ENCODE peak calls at places on chromosomes 6 and 20, in nine cellular contexts. One of them, this sample, is unnamed.

GRCh38 chr6:8277769-8278168 is 157.6 kb downstream of the SLC35B3 start:
- DNase-seq in posterior vena cava: no peak
- DNase-seq in adrenal gland: no peak
- DNase-seq in NCI-H1436: no peak
- DNase-seq in AG08395: no peak
- DNase-seq in neural progenitor cell: peak; percentile 8
- DNase-seq in stimulated activated naive CD8-positive, alpha-beta T cell treated with anti-CD3 and anti-CD28 coated beads, Interleukin-15, amount 100 ng/mL, for 72 hours: no peak
- DNase-seq in COR-L47: no peak
- DNase-seq in psoas muscle: no peak
- DNase-seq in this sample: no peak

GRCh38 chr6:7235712-7236311 is 77.2 kb downstream of the SSR1 start:
- DNase-seq in posterior vena cava: no peak
- DNase-seq in adrenal gland: no peak
- DNase-seq in NCI-H1436: no peak
- DNase-seq in AG08395: no peak
- DNase-seq in neural progenitor cell: no peak
- DNase-seq in stimulated activated naive CD8-positive, alpha-beta T cell treated with anti-CD3 and anti-CD28 coated beads, Interleukin-15, amount 100 ng/mL, for 72 hours: no peak
- DNase-seq in COR-L47: peak; percentile 6
- DNase-seq in psoas muscle: no peak
- DNase-seq in this sample: no peak

GRCh38 chr20:46214831-46215488 is 93.3 kb downstream of the CDH22 start:
- DNase-seq in posterior vena cava: no peak
- DNase-seq in adrenal gland: no peak
- DNase-seq in NCI-H1436: no peak
- DNase-seq in AG08395: peak; percentile 33
- DNase-seq in neural progenitor cell: no peak
- DNase-seq in stimulated activated naive CD8-positive, alpha-beta T cell treated with anti-CD3 and anti-CD28 coated beads, Interleukin-15, amount 100 ng/mL, for 72 hours: no peak
- DNase-seq in COR-L47: peak; percentile 54
- DNase-seq in psoas muscle: no peak
- DNase-seq in this sample: no peak

GRCh38 chr6:804771-805170 is 111.8 kb upstream of the EXOC2 start:
- DNase-seq in posterior vena cava: no peak
- DNase-seq in adrenal gland: no peak
- DNase-seq in NCI-H1436: no peak
- DNase-seq in AG08395: no peak
- DNase-seq in neural progenitor cell: no peak
- DNase-seq in stimulated activated naive CD8-positive, alpha-beta T cell treated with anti-CD3 and anti-CD28 coated beads, Interleukin-15, amount 100 ng/mL, for 72 hours: no peak
- DNase-seq in COR-L47: no peak
- DNase-seq in psoas muscle: no peak
- DNase-seq in this sample: no peak

GRCh38 chr6:112468359-112468758 is 121.2 kb downstream of the RFPL4B start:
- DNase-seq in posterior vena cava: no peak
- DNase-seq in adrenal gland: no peak
- DNase-seq in NCI-H1436: no peak
- DNase-seq in AG08395: peak; percentile 5
- DNase-seq in neural progenitor cell: no peak
- DNase-seq in stimulated activated naive CD8-positive, alpha-beta T cell treated with anti-CD3 and anti-CD28 coated beads, Interleukin-15, amount 100 ng/mL, for 72 hours: no peak
- DNase-seq in COR-L47: no peak
- DNase-seq in psoas muscle: no peak
- DNase-seq in this sample: no peak

GRCh38 chr6:153162646-153163045 is 31.6 kb upstream of the RGS17 start:
- DNase-seq in posterior vena cava: no peak
- DNase-seq in adrenal gland: no peak
- DNase-seq in NCI-H1436: no peak
- DNase-seq in AG08395: no peak
- DNase-seq in neural progenitor cell: no peak
- DNase-seq in stimulated activated naive CD8-positive, alpha-beta T cell treated with anti-CD3 and anti-CD28 coated beads, Interleukin-15, amount 100 ng/mL, for 72 hours: no peak
- DNase-seq in COR-L47: no peak
- DNase-seq in psoas muscle: no peak
- DNase-seq in this sample: no peak

GRCh38 chr6:53925891-53926290 is 131.1 kb downstream of the LRRC1 start:
- DNase-seq in posterior vena cava: no peak
- DNase-seq in adrenal gland: no peak
- DNase-seq in NCI-H1436: peak; percentile 7
- DNase-seq in AG08395: no peak
- DNase-seq in neural progenitor cell: no peak
- DNase-seq in stimulated activated naive CD8-positive, alpha-beta T cell treated with anti-CD3 and anti-CD28 coated beads, Interleukin-15, amount 100 ng/mL, for 72 hours: no peak
- DNase-seq in COR-L47: no peak
- DNase-seq in psoas muscle: no peak
- DNase-seq in this sample: no peak

GRCh38 chr6:110554966-110555460 is 78.6 kb upstream of the SLC22A16 start:
- DNase-seq in posterior vena cava: no peak
- DNase-seq in adrenal gland: no peak
- DNase-seq in NCI-H1436: no peak
- DNase-seq in AG08395: no peak
- DNase-seq in neural progenitor cell: no peak
- DNase-seq in stimulated activated naive CD8-positive, alpha-beta T cell treated with anti-CD3 and anti-CD28 coated beads, Interleukin-15, amount 100 ng/mL, for 72 hours: no peak
- DNase-seq in COR-L47: no peak
- DNase-seq in psoas muscle: no peak
- DNase-seq in this sample: no peak

GRCh38 chr20:62980380-62980960 is 26.3 kb downstream of the BHLHE23 start:
- DNase-seq in posterior vena cava: no peak
- DNase-seq in adrenal gland: no peak
- DNase-seq in NCI-H1436: peak; percentile 82
- DNase-seq in AG08395: no peak
- DNase-seq in neural progenitor cell: no peak
- DNase-seq in stimulated activated naive CD8-positive, alpha-beta T cell treated with anti-CD3 and anti-CD28 coated beads, Interleukin-15, amount 100 ng/mL, for 72 hours: no peak
- DNase-seq in COR-L47: peak; percentile 89
- DNase-seq in psoas muscle: no peak
- DNase-seq in this sample: no peak

GRCh38 chr6:100464910-100465700 is at the start of gene SIM1:
- DNase-seq in posterior vena cava: peak; percentile 83
- DNase-seq in adrenal gland: peak; percentile 22
- DNase-seq in NCI-H1436: peak; percentile 75
- DNase-seq in AG08395: peak; percentile 95
- DNase-seq in neural progenitor cell: peak; percentile 96
- DNase-seq in stimulated activated naive CD8-positive, alpha-beta T cell treated with anti-CD3 and anti-CD28 coated beads, Interleukin-15, amount 100 ng/mL, for 72 hours: no peak
- DNase-seq in COR-L47: no peak
- DNase-seq in psoas muscle: peak; percentile 95
- DNase-seq in this sample: no peak

GRCh38 chr6:160348552-160349441 is 619 bp downstream of the SLC22A3 start:
- DNase-seq in posterior vena cava: no peak
- DNase-seq in adrenal gland: peak; percentile 50
- DNase-seq in NCI-H1436: no peak
- DNase-seq in AG08395: peak; percentile 32
- DNase-seq in neural progenitor cell: peak; percentile 65
- DNase-seq in stimulated activated naive CD8-positive, alpha-beta T cell treated with anti-CD3 and anti-CD28 coated beads, Interleukin-15, amount 100 ng/mL, for 72 hours: peak; percentile 9
- DNase-seq in COR-L47: no peak
- DNase-seq in psoas muscle: peak; percentile 69
- DNase-seq in this sample: no peak

GRCh38 chr6:42696526-42697267 is 25.7 kb downstream of the PRPH2 start:
- DNase-seq in posterior vena cava: no peak
- DNase-seq in adrenal gland: peak; percentile 23
- DNase-seq in NCI-H1436: no peak
- DNase-seq in AG08395: peak; percentile 84
- DNase-seq in neural progenitor cell: no peak
- DNase-seq in stimulated activated naive CD8-positive, alpha-beta T cell treated with anti-CD3 and anti-CD28 coated beads, Interleukin-15, amount 100 ng/mL, for 72 hours: no peak
- DNase-seq in COR-L47: no peak
- DNase-seq in psoas muscle: no peak
- DNase-seq in this sample: no peak

GRCh38 chr6:61682562-61682961 is 603.5 kb downstream of the KHDRBS2 start:
- DNase-seq in posterior vena cava: no peak
- DNase-seq in adrenal gland: no peak
- DNase-seq in NCI-H1436: no peak
- DNase-seq in AG08395: no peak
- DNase-seq in neural progenitor cell: no peak
- DNase-seq in stimulated activated naive CD8-positive, alpha-beta T cell treated with anti-CD3 and anti-CD28 coated beads, Interleukin-15, amount 100 ng/mL, for 72 hours: no peak
- DNase-seq in COR-L47: no peak
- DNase-seq in psoas muscle: no peak
- DNase-seq in this sample: no peak

This sample was measured in spleen.